ENCODE peak calls at places on chromosomes 11 and 22, in five cellular contexts. O is PC-3, G is GM23338, P is MM.1S, T is hepatocyte. D is an unnamed sample.

GRCh38 chr22:43967069-43967468 is 11.8 kb downstream of the SAMM50 start:
- DNase-seq in O (no peak), G (no peak), P (no peak), T (no peak), D (no peak)

GRCh38 chr11:96054870-96055705 is 131.2 kb upstream of the MTMR2 start:
- DNase-seq in O (peak; percentile 77), G (peak; percentile 59), P (peak; percentile 23), T (no peak), D (peak; percentile 76)

GRCh38 chr11:5605849-5606248 is 9.4 kb downstream of the TRIM6 start:
- DNase-seq in O (peak; percentile 59), G (no peak), P (no peak), T (peak; percentile 31), D (peak; percentile 51)

GRCh38 chr11:122141757-122142156 is 25.7 kb upstream of the BLID start:
- DNase-seq in O (peak; percentile 45), G (no peak), P (no peak), T (no peak), D (no peak)

GRCh38 chr22:50732681-50733080 is 5.3 kb upstream of the ACR start:
- DNase-seq in O (no peak), G (no peak), P (no peak), T (no peak), D (no peak)

GRCh38 chr22:36540867-36541642 is 12.1 kb upstream of the EIF3D start:
- DNase-seq in O (peak; percentile 77), G (peak; percentile 55), P (no peak), T (no peak), D (no peak)

GRCh38 chr11:96143016-96143670 is 199.9 kb downstream of the MAML2 start:
- DNase-seq in O (no peak), G (no peak), P (no peak), T (no peak), D (no peak)

GRCh38 chr11:69301491-69302401 is 7.8 kb downstream of the MYEOV start:
- DNase-seq in O (peak; percentile 100), G (no peak), P (no peak), T (peak; percentile 47), D (peak; percentile 37)

GRCh38 chr11:112294688-112295340 is 34.2 kb upstream of the PLET1 start:
- DNase-seq in O (no peak), G (no peak), P (no peak), T (no peak), D (no peak)

GRCh38 chr11:17405232-17406005 is 17.0 kb upstream of the KCNJ11 start:
- DNase-seq in O (peak; percentile 28), G (peak; percentile 50), P (peak; percentile 37), T (peak; percentile 70), D (no peak)

GRCh38 chr11:102410382-102410784 is 42.2 kb downstream of the TMEM123 start:
- DNase-seq in O (no peak), G (peak; percentile 32), P (no peak), T (peak; percentile 47), D (no peak)

GRCh38 chr11:32092581-32093170 is 1.8 kb downstream of the RCN1 start:
- DNase-seq in O (no peak), G (peak; percentile 51), P (no peak), T (no peak), D (no peak)

GRCh38 chr22:37394341-37394740 is 32.9 kb downstream of the ELFN2 start:
- DNase-seq in O (no peak), G (no peak), P (no peak), T (no peak), D (no peak)

GRCh38 chr11:1746956-1747752 is 3.2 kb downstream of the IFITM10 start:
- DNase-seq in O (no peak), G (no peak), P (no peak), T (no peak), D (no peak)

GRCh38 chr11:114172055-114172861 is 112.7 kb downstream of the ZBTB16 start:
- DNase-seq in O (no peak), G (no peak), P (no peak), T (no peak), D (no peak)
- H3K4me1 ChIP-seq in O (peaks cover 4% of the 10 kb centered on the region), G (peaks cover 9% of the 10 kb centered on the region), P (peaks cover 48% of the 10 kb centered on the region), T (peaks cover 98% of the 10 kb centered on the region), D (no peaks in the 10 kb centered on the region)

DNA sequence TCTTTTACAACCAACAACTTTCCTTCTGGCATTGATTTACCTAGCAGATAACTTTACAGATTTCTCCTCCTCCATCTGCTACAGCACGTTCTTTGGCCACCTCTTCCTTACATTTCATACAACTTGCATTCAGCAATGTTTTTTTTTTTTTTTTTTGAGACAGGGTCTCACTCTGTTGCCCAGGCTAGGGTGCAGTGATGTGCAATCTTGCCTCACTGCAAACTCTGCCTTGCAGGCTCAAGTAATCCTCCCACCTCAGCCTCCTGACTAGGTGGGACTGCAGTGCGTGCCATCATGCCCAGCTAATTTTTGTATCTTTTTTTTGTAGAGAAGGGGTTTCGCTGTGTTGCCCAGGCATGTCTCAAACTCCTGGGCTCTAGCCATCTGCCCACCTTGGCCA is 6.5 kb downstream of the PDE3B start:
- DNase-seq in O (no peak), G (no peak), P (no peak), T (no peak), D (no peak)
- H3K4me3 ChIP-seq in O (no peak overlapping the region), G (no peak overlapping the region), P (no peak overlapping the region), T (no peak overlapping the region), D (no peak overlapping the region)

DNA sequence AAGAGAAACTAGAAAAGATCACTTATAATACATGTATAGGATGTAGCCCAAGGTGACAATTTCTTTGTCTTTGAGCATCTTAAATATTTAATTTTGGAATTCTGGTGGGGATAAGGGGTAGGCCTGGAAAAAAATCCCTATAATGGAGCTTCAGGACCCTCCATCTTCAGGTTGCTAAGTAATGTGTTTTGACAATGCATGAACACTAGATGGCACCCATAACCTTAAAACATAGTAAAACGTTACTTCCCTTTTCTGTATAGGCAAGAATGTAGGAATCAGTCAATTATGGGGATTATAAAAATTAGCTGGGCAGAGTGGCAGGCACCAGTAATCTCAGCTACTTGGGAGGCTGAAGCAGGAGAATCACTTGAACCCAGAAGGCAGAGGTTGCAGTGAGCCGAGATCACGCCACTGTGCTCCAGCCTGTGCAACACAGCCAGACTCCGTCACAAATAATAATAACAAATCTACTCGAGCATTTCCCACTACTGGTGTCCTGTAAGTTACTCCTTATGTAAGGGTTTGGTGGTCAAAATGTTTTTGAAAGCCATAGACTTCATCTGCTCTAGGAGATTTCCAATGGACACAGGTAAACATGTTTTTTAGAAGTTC is 541.9 kb upstream of the CCDC90B start:
- DNase-seq in O (peak; percentile 55), G (peak; percentile 73), P (peak; percentile 12), T (peak; percentile 51), D (peak; percentile 85)
- H3K9me2 ChIP-seq in O (no peaks in the 10 kb centered on the region), G (no peaks in the 10 kb centered on the region), P (no peaks in the 10 kb centered on the region), T (no peaks in the 10 kb centered on the region), D (no peaks in the 10 kb centered on the region)

GRCh38 chr11:119855066-119855465 is 126.1 kb upstream of the NECTIN1 start:
- DNase-seq in O (no peak), G (no peak), P (no peak), T (no peak), D (no peak)
- H3K4me1 ChIP-seq in O (no peaks in the 10 kb centered on the region), G (no peaks in the 10 kb centered on the region), P (no peaks in the 10 kb centered on the region), T (no peaks in the 10 kb centered on the region), D (no peaks in the 10 kb centered on the region)

GRCh38 chr22:18024956-18025720 is 777 bp upstream of the MICAL3 start:
- DNase-seq in O (no peak), G (no peak), P (no peak), T (no peak), D (peak; percentile 19)
- H3K4me3 ChIP-seq in O (peak overlapping the region; percentile 62), G (peak overlapping the region; percentile 81), P (peak overlapping the region; percentile 52), T (peak overlapping the region; percentile 23), D (peak overlapping the region; percentile 88)

DNA sequence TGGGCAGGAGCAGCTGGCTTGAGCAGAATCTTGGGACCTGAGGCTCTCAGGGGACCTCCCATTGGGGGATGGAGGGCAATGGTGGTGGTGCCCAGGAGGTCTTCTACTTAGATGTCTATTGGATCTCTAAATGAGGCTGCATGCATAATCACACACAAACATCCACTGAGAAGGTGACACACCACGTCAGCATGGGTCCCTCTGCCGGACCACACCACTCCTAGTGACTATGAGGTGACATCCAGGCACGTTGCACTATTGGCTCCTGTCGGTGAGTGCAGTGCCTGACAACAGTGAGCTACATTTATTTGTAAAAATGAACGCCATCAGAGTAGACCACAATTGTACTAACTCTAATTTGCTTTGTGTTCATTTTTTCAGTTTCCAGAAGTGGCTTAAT is 2.3 kb upstream of the APOA4 start:
- DNase-seq in O (no peak), G (no peak), P (no peak), T (no peak), D (no peak)
- H3K9me2 ChIP-seq in O (no peaks in the 10 kb centered on the region), G (no peaks in the 10 kb centered on the region), P (no peaks in the 10 kb centered on the region), T (no peaks in the 10 kb centered on the region), D (no peaks in the 10 kb centered on the region)

GRCh38 chr11:11864803-11865202 is 23.0 kb downstream of the USP47 start:
- DNase-seq in O (no peak), G (no peak), P (no peak), T (no peak), D (no peak)
- H3K4me1 ChIP-seq in O (peaks cover 7% of the 10 kb centered on the region), G (peaks cover 16% of the 10 kb centered on the region), P (peaks cover 6% of the 10 kb centered on the region), T (no peaks in the 10 kb centered on the region), D (peaks cover 4% of the 10 kb centered on the region)

GRCh38 chr22:41598891-41599635 is 9.4 kb upstream of the PMM1 start:
- DNase-seq in O (no peak), G (no peak), P (no peak), T (no peak), D (no peak)
- H3K4me3 ChIP-seq in O (no peak overlapping the region), G (no peak overlapping the region), P (no peak overlapping the region), T (no peak overlapping the region), D (no peak overlapping the region)

DNA sequence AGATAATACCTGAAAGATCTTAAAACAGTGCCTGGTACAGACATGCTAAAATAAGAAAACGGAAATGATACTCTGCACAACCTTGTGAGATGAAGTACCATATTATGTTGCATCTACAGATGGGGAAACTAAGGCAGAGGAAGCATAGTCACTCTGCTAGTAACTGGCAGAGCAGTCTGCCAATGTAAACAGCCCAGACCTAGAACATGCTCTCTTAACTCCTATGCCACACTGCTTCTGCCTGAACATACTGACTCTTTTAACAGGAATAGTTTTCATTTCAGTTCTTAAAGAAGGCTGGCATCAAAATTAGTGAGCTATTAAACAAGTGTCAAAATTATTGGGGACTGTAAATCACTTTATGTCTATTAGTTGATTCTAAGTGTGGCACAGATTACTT is 99.9 kb downstream of the CD44 start:
- DNase-seq in O (no peak), G (no peak), P (no peak), T (no peak), D (no peak)
- H3K9me2 ChIP-seq in O (no peaks in the 10 kb centered on the region), G (no peaks in the 10 kb centered on the region), P (no peaks in the 10 kb centered on the region), T (no peaks in the 10 kb centered on the region), D (no peaks in the 10 kb centered on the region)

D was measured in Karpas-422.